ENCODE peak calls at places on chromosomes 4 and X, in four cellular contexts. B is fibroblast of lung, J is tibial artery, Q is right lobe of liver. D is an unnamed sample. For H3K27me3, the result is how much of the 10 kb centered on the place peaks cover.

GRCh38 chr4:181078236-181078635 is 1165.0 kb upstream of the TENM3 start:
- DNase-seq in J (no peak), Q (no peak), B (peak), D (no peak)

GRCh38 chrX:49058794-49059193 is at the start of gene CCDC120:
- DNase-seq in Q (no peak), J (no peak), B (no peak), D (no peak)

GRCh38 chrX:41922125-41922521 is 1.2 kb downstream of the CASK start:
- DNase-seq in J (no peak), Q (no peak), B (peak), D (no peak)

GRCh38 chrX:7996414-7996813 is 69.2 kb upstream of the PNPLA4 start:
- DNase-seq in B (peak), Q (no peak), J (no peak), D (no peak)

GRCh38 chrX:37796805-37797204 is 16.9 kb downstream of the CYBB start:
- DNase-seq in B (peak), J (peak), Q (peak), D (no peak)

GRCh38 chr4:86626066-86626465 is 32.0 kb downstream of the PTPN13 start:
- DNase-seq in Q (no peak), B (no peak), J (no peak), D (no peak)

GRCh38 chrX:40201486-40201885 is 103.7 kb upstream of the BCOR start:
- DNase-seq in Q (no peak), B (no peak), J (no peak), D (no peak)

GRCh38 chr4:73776363-73776762 is 36.0 kb downstream of the CXCL8 start:
- DNase-seq in Q (no peak), J (peak), B (peak), D (no peak)

GRCh38 chr4:130183796-130184195 is 1087.8 kb downstream of the C4orf33 start:
- DNase-seq in Q (no peak), J (no peak), B (no peak), D (no peak)

GRCh38 chrX:123424546-123424945 is 240.5 kb downstream of the GRIA3 start:
- DNase-seq in Q (no peak), B (peak), J (no peak), D (peak)

GRCh38 chr4:149911371-149911770 is 95.7 kb upstream of the IQCM start:
- DNase-seq in Q (no peak), B (no peak), J (no peak), D (no peak)

GRCh38 chr4:105596676-105597075 is 44.3 kb downstream of the ARHGEF38 start:
- DNase-seq in Q (no peak), J (no peak), B (no peak), D (no peak)

DNA sequence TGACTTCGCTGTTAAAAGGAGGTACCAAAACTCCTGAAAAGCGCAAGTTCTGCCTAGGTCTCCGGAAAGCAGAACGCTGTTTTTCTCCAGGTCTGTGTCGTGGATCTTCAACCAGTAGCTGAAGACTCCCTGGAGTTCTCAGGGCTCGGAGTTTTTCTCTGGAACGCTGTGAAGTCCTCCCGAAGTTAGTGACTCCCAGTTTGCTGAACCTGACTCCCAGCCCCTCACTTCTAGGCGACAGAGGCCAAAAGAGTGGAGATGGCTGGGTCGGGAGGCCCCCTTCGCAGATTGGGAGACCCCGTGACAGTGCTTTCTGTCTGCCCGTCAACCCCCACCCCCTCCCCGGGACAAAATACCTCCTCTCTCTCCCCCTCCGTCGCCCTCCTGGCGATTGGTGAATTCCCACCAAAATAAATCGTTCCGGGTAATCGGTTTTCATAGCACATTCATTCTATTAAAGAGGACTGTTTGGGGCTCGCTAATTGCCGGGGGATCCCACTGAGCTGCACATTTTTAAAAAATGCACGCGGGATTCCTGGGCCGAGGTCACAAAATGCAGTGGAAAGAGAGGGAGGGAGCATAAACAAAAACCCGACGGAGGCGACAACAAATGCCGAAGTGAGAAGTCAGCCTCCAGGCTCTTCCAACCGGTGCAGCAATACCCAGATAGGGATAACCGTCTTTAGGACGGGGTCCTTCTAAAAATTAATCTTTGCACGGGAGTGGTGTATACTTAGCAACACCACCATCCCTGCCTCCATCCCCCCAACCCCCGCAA is 4.0 kb upstream of the MSX1 start:
- DNase-seq in J (no peak), Q (no peak), B (no peak), D (no peak)
- H3K4me3 ChIP-seq in J (no peak), Q (no peak), B (no peak), D (no peak)

DNA sequence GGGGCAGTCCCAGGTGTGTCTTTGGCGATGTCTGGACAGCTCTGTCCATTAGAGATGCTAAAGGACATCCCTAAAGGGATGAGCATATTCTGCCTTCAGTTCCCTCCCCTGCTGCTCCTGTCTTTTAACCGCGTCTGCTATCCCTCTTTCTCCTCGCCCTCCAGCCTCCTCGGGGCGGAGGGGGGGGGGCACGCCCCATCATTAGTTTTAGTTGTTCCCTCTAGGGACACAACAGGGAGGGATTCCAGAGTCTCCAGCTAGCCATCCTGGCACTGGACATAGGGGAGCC is 1.1 kb downstream of the MSL3 start:
- DNase-seq in Q (no peak), J (no peak), B (no peak), D (no peak)
- H3K27me3 ChIP-seq in Q (under half), J (under half), B (under half), D (under half)

GRCh38 chrX:134026732-134027311 is 41.4 kb upstream of the GPC3 start:
- DNase-seq in Q (no peak), J (peak), B (peak), D (no peak)
- H3K4me3 ChIP-seq in Q (no peak), J (peak), B (peak), D (no peak)

GRCh38 chr4:789571-790465 is 36.1 kb downstream of the CPLX1 start:
- DNase-seq in Q (peak), J (no peak), B (no peak), D (no peak)
- H3K27me3 ChIP-seq in Q (under half), J (under half), B (under half), D (under half)

GRCh38 chr4:81405900-81406401 is 65.8 kb downstream of the RASGEF1B start:
- DNase-seq in Q (no peak), J (no peak), B (peak), D (peak)
- H3K4me3 ChIP-seq in Q (no peak), J (no peak), B (no peak), D (no peak)

GRCh38 chr4:110624016-110624770 is 1.3 kb upstream of the PITX2 start:
- DNase-seq in J (no peak), Q (no peak), B (no peak), D (no peak)

GRCh38 chr4:110628321-110629213 is 5.7 kb upstream of the PITX2 start:
- DNase-seq in J (no peak), Q (no peak), B (no peak), D (no peak)

GRCh38 chr4:110625593-110626292 is 2.9 kb upstream of the PITX2 start:
- DNase-seq in Q (no peak), B (no peak), J (no peak), D (no peak)

GRCh38 chr4:110624904-110625494 is 2.1 kb upstream of the PITX2 start:
- DNase-seq in B (no peak), Q (no peak), J (no peak), D (no peak)

GRCh38 chr4:110626532-110627153 is 3.8 kb upstream of the PITX2 start:
- DNase-seq in B (no peak), Q (no peak), J (no peak), D (no peak)
- H3K27me3 ChIP-seq in B (half or more), Q (under half), J (under half), D (half or more)

GRCh38 chr4:114249561-114250356 is 270.3 kb upstream of the ARSJ start:
- DNase-seq in Q (no peak), B (peak), J (no peak), D (no peak)
- H3K4me3 ChIP-seq in Q (no peak), B (no peak), J (no peak), D (no peak)

GRCh38 chr4:87739494-87739893 is 59.9 kb upstream of the IBSP start:
- DNase-seq in J (no peak), B (no peak), Q (no peak), D (no peak)
- H3K27me3 ChIP-seq in J (under half), B (under half), Q (under half), D (under half)

DNA sequence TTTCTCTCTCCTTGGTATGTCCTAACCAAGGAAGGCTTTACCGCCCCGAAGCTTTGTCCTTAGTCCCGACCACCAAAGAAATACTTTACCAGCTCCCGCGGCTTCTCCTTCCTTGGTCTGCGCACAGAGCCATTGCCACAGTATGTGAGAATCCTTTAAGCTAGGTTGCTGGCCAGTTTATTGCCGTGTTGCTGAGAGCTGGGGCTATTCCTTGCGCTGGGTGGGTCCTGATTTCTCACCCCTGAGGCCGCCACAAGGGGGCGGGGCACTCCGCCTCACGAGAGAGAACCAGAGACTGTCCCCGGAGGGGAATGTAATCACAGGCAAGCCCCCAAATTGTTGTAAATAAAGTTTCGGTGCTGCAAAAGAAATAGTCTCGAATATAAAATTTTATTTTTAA is 331.0 kb upstream of the PCDH10 start:
- DNase-seq in Q (no peak), B (no peak), J (no peak), D (no peak)
- H3K4me3 ChIP-seq in Q (no peak), B (no peak), J (no peak), D (no peak)

D was measured in BJ.